ENCODE peak calls at places on chromosome X, in seven cellular contexts. G, J, E, W, X, L and C are unnamed samples.

GRCh38 chrX:75155454-75155829 is 641 bp downstream of the ABCB7 start:
- DNase-seq in G (no peak), J (no peak), E (no peak), W (no peak), X (peak; percentile 14), L (peak; percentile 1), C (no peak)

GRCh38 chrX:124194209-124194608 is 138.3 kb upstream of the TEX13D start:
- DNase-seq in G (no peak), J (no peak), E (no peak), W (peak; percentile 36), X (no peak), L (no peak), C (no peak)

GRCh38 chrX:103831342-103831802 is 685 bp downstream of the RAB9B start:
- DNase-seq in G (no peak), J (peak; percentile 46), E (peak; percentile 39), W (peak; percentile 29), X (no peak), L (peak; percentile 79), C (no peak)

GRCh38 chrX:12421918-12422317 is 283.6 kb downstream of the FRMPD4 start:
- DNase-seq in G (no peak), J (no peak), E (no peak), W (no peak), X (no peak), L (no peak), C (no peak)

GRCh38 chrX:20437678-20438077 is 171.0 kb upstream of the RPS6KA3 start:
- DNase-seq in G (no peak), J (no peak), E (no peak), W (no peak), X (peak; percentile 14), L (no peak), C (no peak)

GRCh38 chrX:39320165-39320564 is 518.9 kb downstream of the MID1IP1 start:
- DNase-seq in G (no peak), J (no peak), E (no peak), W (peak; percentile 16), X (no peak), L (no peak), C (no peak)

GRCh38 chrX:41391606-41392005 is 55.5 kb upstream of the NYX start:
- DNase-seq in G (no peak), J (no peak), E (no peak), W (no peak), X (no peak), L (no peak), C (no peak)

GRCh38 chrX:45363596-45363995 is 162.9 kb upstream of the DIPK2B start:
- DNase-seq in G (no peak), J (no peak), E (no peak), W (no peak), X (no peak), L (no peak), C (no peak)

GRCh38 chrX:17654116-17654515 is 83.2 kb upstream of the SCML1 start:
- DNase-seq in G (no peak), J (peak; percentile 12), E (no peak), W (no peak), X (no peak), L (no peak), C (no peak)

GRCh38 chrX:9746148-9746880 is 19.3 kb downstream of the GPR143 start:
- DNase-seq in G (no peak), J (no peak), E (no peak), W (no peak), X (peak; percentile 69), L (no peak), C (no peak)

GRCh38 chrX:70470850-70471289 is 26.2 kb downstream of the DLG3 start:
- DNase-seq in G (no peak), J (no peak), E (no peak), W (no peak), X (no peak), L (no peak), C (no peak)

GRCh38 chrX:111470681-111471403 is 40.6 kb upstream of the SERTM2 start:
- DNase-seq in G (no peak), J (no peak), E (no peak), W (no peak), X (no peak), L (no peak), C (no peak)

GRCh38 chrX:72131317-72132294 is at the start of gene RTL5:
- DNase-seq in G (peak; percentile 24), J (peak; percentile 46), E (peak; percentile 4), W (peak; percentile 91), X (peak; percentile 87), L (peak; percentile 23), C (peak; percentile 76)

GRCh38 chrX:123590842-123591491 is 141.9 kb downstream of the THOC2 start:
- DNase-seq in G (no peak), J (no peak), E (no peak), W (no peak), X (peak; percentile 62), L (no peak), C (no peak)

GRCh38 chrX:133258481-133258880 is 40.3 kb upstream of the TFDP3 start:
- DNase-seq in G (no peak), J (no peak), E (no peak), W (no peak), X (peak; percentile 26), L (no peak), C (no peak)

GRCh38 chrX:30525732-30526131 is 51.8 kb downstream of the TASL start:
- DNase-seq in G (no peak), J (no peak), E (no peak), W (no peak), X (no peak), L (no peak), C (no peak)

GRCh38 chrX:45068555-45068954 is 132.1 kb downstream of the DIPK2B start:
- DNase-seq in G (no peak), J (no peak), E (no peak), W (no peak), X (peak; percentile 9), L (no peak), C (no peak)

GRCh38 chrX:39199429-39199828 is 398.2 kb downstream of the MID1IP1 start:
- DNase-seq in G (no peak), J (no peak), E (no peak), W (no peak), X (no peak), L (no peak), C (no peak)